ENCODE peak calls at places on chromosomes 12 and 14, in seven cellular contexts. R is Right ventricle myocardium superior, I is iPS-NIHi11, E is uterus, N is Ammon's horn, M is AG04450, J is epithelial cell of proximal tubule. D is an unnamed sample.
A peak's percentile ranks its signal among the peaks of the same experiment; 100 is the strongest.

GRCh38 chr14:85934123-85934885 is 404.4 kb downstream of the FLRT2 start:
- DNase-seq in R (no peak), I (no peak), E (peak; percentile 14), N (peak; percentile 28), M (no peak), J (no peak), D (no peak)

GRCh38 chr12:33486058-33486457 is 46.4 kb upstream of the SYT10 start:
- DNase-seq in R (no peak), I (no peak), E (no peak), N (no peak), M (no peak), J (no peak), D (no peak)

GRCh38 chr12:97075583-97076268 is 168.7 kb downstream of the NEDD1 start:
- DNase-seq in R (no peak), I (peak; percentile 17), E (no peak), N (no peak), M (no peak), J (peak; percentile 25), D (peak; percentile 28)

GRCh38 chr12:115438314-115438713 is 754.3 kb upstream of the TBX3 start:
- DNase-seq in R (no peak), I (no peak), E (no peak), N (no peak), M (no peak), J (no peak), D (no peak)

GRCh38 chr12:120584343-120585149 is 3.3 kb upstream of the POP5 start:
- DNase-seq in R (peak; percentile 76), I (peak; percentile 60), E (peak; percentile 26), N (peak; percentile 35), M (no peak), J (no peak), D (no peak)

GRCh38 chr12:131855521-131856142 is 27.4 kb downstream of the MMP17 start:
- DNase-seq in R (no peak), I (no peak), E (no peak), N (no peak), M (no peak), J (no peak), D (no peak)

GRCh38 chr14:89206426-89206825 is 210.6 kb downstream of the FOXN3 start:
- DNase-seq in R (no peak), I (no peak), E (no peak), N (no peak), M (no peak), J (no peak), D (no peak)

GRCh38 chr12:127389923-127390322 is 877.0 kb upstream of the TMEM132C start:
- DNase-seq in R (no peak), I (no peak), E (no peak), N (no peak), M (peak; percentile 26), J (no peak), D (peak; percentile 85)

GRCh38 chr14:59305231-59305630 is 116.8 kb downstream of the DAAM1 start:
- DNase-seq in R (no peak), I (no peak), E (no peak), N (no peak), M (no peak), J (no peak), D (peak; percentile 41)

GRCh38 chr12:113935459-113935858 is 30.7 kb downstream of the RBM19 start:
- DNase-seq in R (no peak), I (no peak), E (no peak), N (no peak), M (no peak), J (no peak), D (no peak)

GRCh38 chr14:67553547-67553946 is 20.5 kb downstream of the PLEKHH1 start:
- DNase-seq in R (no peak), I (no peak), E (no peak), N (no peak), M (no peak), J (no peak), D (no peak)

GRCh38 chr14:22841769-22842168 is 5.4 kb downstream of the MMP14 start:
- DNase-seq in R (no peak), I (no peak), E (no peak), N (no peak), M (no peak), J (no peak), D (no peak)

GRCh38 chr14:20591235-20591634 is at the start of gene RNASE12:
- DNase-seq in R (no peak), I (no peak), E (no peak), N (no peak), M (no peak), J (no peak), D (no peak)

GRCh38 chr12:77062846-77063461 is 2.4 kb downstream of the E2F7 start:
- DNase-seq in R (no peak), I (no peak), E (peak; percentile 21), N (no peak), M (peak; percentile 29), J (no peak), D (peak; percentile 86)

GRCh38 chr12:44930972-44931600 is 55.0 kb upstream of the NELL2 start:
- DNase-seq in R (no peak), I (peak; percentile 55), E (no peak), N (peak; percentile 16), M (peak; percentile 13), J (peak; percentile 15), D (peak; percentile 45)

GRCh38 chr14:93716410-93717221 is 71.7 kb downstream of the PRIMA1 start:
- DNase-seq in R (no peak), I (no peak), E (no peak), N (no peak), M (no peak), J (no peak), D (no peak)

GRCh38 chr12:100156731-100157426 is 14.2 kb upstream of the BLTP3B start:
- DNase-seq in R (no peak), I (no peak), E (no peak), N (no peak), M (no peak), J (no peak), D (no peak)

GRCh38 chr12:252634-253033 is 10.0 kb downstream of the SLC6A13 start:
- DNase-seq in R (no peak), I (no peak), E (no peak), N (no peak), M (no peak), J (no peak), D (no peak)

GRCh38 chr12:81143057-81143456 is 65.2 kb downstream of the ACSS3 start:
- DNase-seq in R (no peak), I (no peak), E (no peak), N (no peak), M (no peak), J (no peak), D (no peak)

GRCh38 chr14:70317969-70318634 is 41.4 kb downstream of the COX16 start:
- DNase-seq in R (no peak), I (peak; percentile 58), E (no peak), N (peak; percentile 79), M (peak; percentile 20), J (peak; percentile 23), D (peak; percentile 53)

GRCh38 chr14:65485516-65485915 is 73.0 kb downstream of the FUT8 start:
- DNase-seq in R (no peak), I (no peak), E (no peak), N (no peak), M (no peak), J (no peak), D (no peak)

GRCh38 chr12:41552507-41553047 is 364.5 kb downstream of the PDZRN4 start:
- DNase-seq in R (no peak), I (peak; percentile 12), E (no peak), N (no peak), M (no peak), J (no peak), D (no peak)

GRCh38 chr12:117744418-117744817 is 224.4 kb downstream of the KSR2 start:
- DNase-seq in R (no peak), I (no peak), E (no peak), N (no peak), M (no peak), J (no peak), D (no peak)

GRCh38 chr14:43914041-43914693 is 592.9 kb downstream of the FSCB start:
- DNase-seq in R (no peak), I (no peak), E (no peak), N (no peak), M (no peak), J (no peak), D (no peak)

GRCh38 chr12:93176166-93176565 is 201.6 kb upstream of the NUDT4 start:
- DNase-seq in R (no peak), I (no peak), E (no peak), N (no peak), M (no peak), J (no peak), D (no peak)

GRCh38 chr12:51342416-51342815 is 4.1 kb downstream of the CELA1 start:
- DNase-seq in R (no peak), I (no peak), E (no peak), N (no peak), M (no peak), J (no peak), D (no peak)

GRCh38 chr14:106802413-106803364 is 1276.3 kb downstream of the TMEM121 start:
- DNase-seq in R (no peak), I (no peak), E (no peak), N (no peak), M (no peak), J (no peak), D (no peak)

GRCh38 chr12:104964167-104964566 is 6.1 kb upstream of the SLC41A2 start:
- DNase-seq in R (no peak), I (no peak), E (no peak), N (peak; percentile 70), M (no peak), J (no peak), D (no peak)

GRCh38 chr14:54686219-54686870 is 119.4 kb downstream of the SAMD4A start:
- DNase-seq in R (no peak), I (no peak), E (peak; percentile 80), N (peak; percentile 69), M (peak; percentile 47), J (peak; percentile 62), D (peak; percentile 72)

GRCh38 chr14:88974991-88975835 is 150.8 kb downstream of the TTC8 start:
- DNase-seq in R (no peak), I (no peak), E (no peak), N (peak; percentile 21), M (no peak), J (no peak), D (no peak)

GRCh38 chr12:41917827-41918445 is 226.7 kb downstream of the GXYLT1 start:
- DNase-seq in R (no peak), I (peak; percentile 33), E (no peak), N (no peak), M (no peak), J (no peak), D (no peak)

GRCh38 chr14:30225171-30225570 is 297.5 kb upstream of the PRKD1 start:
- DNase-seq in R (no peak), I (no peak), E (peak; percentile 16), N (no peak), M (no peak), J (no peak), D (no peak)

D was measured in astrocyte of the cerebellum.